ENCODE peak calls at places on chromosomes 6 and 20, in five cellular contexts. One of them, this sample, is unnamed.

GRCh38 chr6:686528-686927 is 6.4 kb downstream of the EXOC2 start:
- DNase-seq in NCI-H1092: no peak
- DNase-seq in transverse colon: no peak
- DNase-seq in foreskin fibroblast: peak
- DNase-seq in activated CD4-positive, alpha-beta memory T cell treated with anti-CD3 and anti-CD28 coated beads for 36 hours: no peak
- DNase-seq in this sample: no peak

GRCh38 chr6:9518433-9518832 is 896.4 kb downstream of the TFAP2A start:
- DNase-seq in activated CD4-positive, alpha-beta memory T cell treated with anti-CD3 and anti-CD28 coated beads for 36 hours: no peak
- DNase-seq in NCI-H1092: no peak
- DNase-seq in transverse colon: no peak
- DNase-seq in foreskin fibroblast: no peak
- DNase-seq in this sample: no peak

GRCh38 chr6:7413151-7413823 is 23.7 kb downstream of the RIOK1 start:
- DNase-seq in transverse colon: no peak
- DNase-seq in foreskin fibroblast: no peak
- DNase-seq in NCI-H1092: no peak
- DNase-seq in activated CD4-positive, alpha-beta memory T cell treated with anti-CD3 and anti-CD28 coated beads for 36 hours: no peak
- DNase-seq in this sample: no peak

GRCh38 chr6:141088171-141088570 is 1044.6 kb upstream of the GJE1 start:
- DNase-seq in transverse colon: no peak
- DNase-seq in NCI-H1092: no peak
- DNase-seq in foreskin fibroblast: no peak
- DNase-seq in activated CD4-positive, alpha-beta memory T cell treated with anti-CD3 and anti-CD28 coated beads for 36 hours: no peak
- DNase-seq in this sample: no peak

GRCh38 chr6:166275714-166276166 is 32.5 kb downstream of the PRR18 start:
- DNase-seq in transverse colon: peak
- DNase-seq in foreskin fibroblast: peak
- DNase-seq in activated CD4-positive, alpha-beta memory T cell treated with anti-CD3 and anti-CD28 coated beads for 36 hours: peak
- DNase-seq in NCI-H1092: peak
- DNase-seq in this sample: peak

GRCh38 chr20:57829805-57830514 is 120.1 kb upstream of the PMEPA1 start:
- DNase-seq in transverse colon: no peak
- DNase-seq in NCI-H1092: no peak
- DNase-seq in activated CD4-positive, alpha-beta memory T cell treated with anti-CD3 and anti-CD28 coated beads for 36 hours: no peak
- DNase-seq in foreskin fibroblast: no peak
- DNase-seq in this sample: no peak

GRCh38 chr20:53655909-53656652 is 62.4 kb upstream of the ZNF217 start:
- DNase-seq in transverse colon: no peak
- DNase-seq in foreskin fibroblast: peak
- DNase-seq in NCI-H1092: no peak
- DNase-seq in activated CD4-positive, alpha-beta memory T cell treated with anti-CD3 and anti-CD28 coated beads for 36 hours: no peak
- DNase-seq in this sample: no peak

GRCh38 chr6:155103816-155104366 is 108.8 kb downstream of the TIAM2 start:
- DNase-seq in NCI-H1092: no peak
- DNase-seq in foreskin fibroblast: no peak
- DNase-seq in activated CD4-positive, alpha-beta memory T cell treated with anti-CD3 and anti-CD28 coated beads for 36 hours: peak
- DNase-seq in transverse colon: no peak
- DNase-seq in this sample: peak

GRCh38 chr6:104306206-104306605 is 553.5 kb downstream of the HACE1 start:
- DNase-seq in NCI-H1092: no peak
- DNase-seq in activated CD4-positive, alpha-beta memory T cell treated with anti-CD3 and anti-CD28 coated beads for 36 hours: no peak
- DNase-seq in foreskin fibroblast: peak
- DNase-seq in transverse colon: no peak
- DNase-seq in this sample: no peak

GRCh38 chr6:154565331-154565730 is 54.8 kb upstream of the CNKSR3 start:
- DNase-seq in activated CD4-positive, alpha-beta memory T cell treated with anti-CD3 and anti-CD28 coated beads for 36 hours: no peak
- DNase-seq in foreskin fibroblast: no peak
- DNase-seq in transverse colon: no peak
- DNase-seq in NCI-H1092: no peak
- DNase-seq in this sample: no peak

GRCh38 chr6:99592900-99593299 is 13.7 kb upstream of the PRDM13 start:
- DNase-seq in foreskin fibroblast: peak
- DNase-seq in transverse colon: no peak
- DNase-seq in NCI-H1092: no peak
- DNase-seq in activated CD4-positive, alpha-beta memory T cell treated with anti-CD3 and anti-CD28 coated beads for 36 hours: no peak
- DNase-seq in this sample: no peak

GRCh38 chr6:88884361-88884760 is 79.1 kb downstream of the RNGTT start:
- DNase-seq in foreskin fibroblast: no peak
- DNase-seq in transverse colon: no peak
- DNase-seq in activated CD4-positive, alpha-beta memory T cell treated with anti-CD3 and anti-CD28 coated beads for 36 hours: no peak
- DNase-seq in NCI-H1092: no peak
- DNase-seq in this sample: no peak

GRCh38 chr6:143198312-143198711 is 137.6 kb downstream of the AIG1 start:
- DNase-seq in transverse colon: no peak
- DNase-seq in foreskin fibroblast: peak
- DNase-seq in NCI-H1092: no peak
- DNase-seq in activated CD4-positive, alpha-beta memory T cell treated with anti-CD3 and anti-CD28 coated beads for 36 hours: no peak
- DNase-seq in this sample: no peak

GRCh38 chr6:129701721-129702455 is 8.1 kb downstream of the ARHGAP18 start:
- DNase-seq in foreskin fibroblast: peak
- DNase-seq in NCI-H1092: no peak
- DNase-seq in transverse colon: no peak
- DNase-seq in activated CD4-positive, alpha-beta memory T cell treated with anti-CD3 and anti-CD28 coated beads for 36 hours: no peak
- DNase-seq in this sample: no peak

GRCh38 chr6:39050453-39051112 is 2.0 kb downstream of the GLP1R start:
- DNase-seq in activated CD4-positive, alpha-beta memory T cell treated with anti-CD3 and anti-CD28 coated beads for 36 hours: peak
- DNase-seq in NCI-H1092: no peak
- DNase-seq in foreskin fibroblast: no peak
- DNase-seq in transverse colon: no peak
- DNase-seq in this sample: peak

GRCh38 chr6:139030539-139030938 is 2.0 kb downstream of the ABRACL start:
- DNase-seq in activated CD4-positive, alpha-beta memory T cell treated with anti-CD3 and anti-CD28 coated beads for 36 hours: peak
- DNase-seq in foreskin fibroblast: no peak
- DNase-seq in transverse colon: peak
- DNase-seq in NCI-H1092: no peak
- DNase-seq in this sample: peak

GRCh38 chr6:41651246-41651961 is 13.1 kb downstream of the MDFI start:
- DNase-seq in NCI-H1092: no peak
- DNase-seq in activated CD4-positive, alpha-beta memory T cell treated with anti-CD3 and anti-CD28 coated beads for 36 hours: no peak
- DNase-seq in transverse colon: no peak
- DNase-seq in foreskin fibroblast: no peak
- DNase-seq in this sample: no peak

GRCh38 chr6:6793388-6794250 is 205.1 kb downstream of the LY86 start:
- DNase-seq in activated CD4-positive, alpha-beta memory T cell treated with anti-CD3 and anti-CD28 coated beads for 36 hours: no peak
- DNase-seq in transverse colon: no peak
- DNase-seq in NCI-H1092: no peak
- DNase-seq in foreskin fibroblast: no peak
- DNase-seq in this sample: peak

GRCh38 chr6:127195833-127196232 is 70.8 kb upstream of the RNF146 start:
- DNase-seq in NCI-H1092: no peak
- DNase-seq in activated CD4-positive, alpha-beta memory T cell treated with anti-CD3 and anti-CD28 coated beads for 36 hours: no peak
- DNase-seq in foreskin fibroblast: no peak
- DNase-seq in transverse colon: no peak
- DNase-seq in this sample: no peak

GRCh38 chr6:169487579-169488205 is 214.1 kb downstream of the WDR27 start:
- DNase-seq in NCI-H1092: no peak
- DNase-seq in activated CD4-positive, alpha-beta memory T cell treated with anti-CD3 and anti-CD28 coated beads for 36 hours: no peak
- DNase-seq in foreskin fibroblast: peak
- DNase-seq in transverse colon: no peak
- DNase-seq in this sample: no peak

GRCh38 chr20:57391439-57392129 is 388 bp downstream of the RBM38 start:
- DNase-seq in foreskin fibroblast: peak
- DNase-seq in activated CD4-positive, alpha-beta memory T cell treated with anti-CD3 and anti-CD28 coated beads for 36 hours: peak
- DNase-seq in transverse colon: peak
- DNase-seq in NCI-H1092: no peak
- DNase-seq in this sample: peak

GRCh38 chr20:63854069-63854765 is 7.1 kb upstream of the ABHD16B start:
- DNase-seq in NCI-H1092: no peak
- DNase-seq in foreskin fibroblast: peak
- DNase-seq in transverse colon: no peak
- DNase-seq in activated CD4-positive, alpha-beta memory T cell treated with anti-CD3 and anti-CD28 coated beads for 36 hours: no peak
- DNase-seq in this sample: no peak

GRCh38 chr6:36226648-36227047 is 30.1 kb downstream of the BRPF3 start:
- DNase-seq in NCI-H1092: no peak
- DNase-seq in foreskin fibroblast: no peak
- DNase-seq in transverse colon: no peak
- DNase-seq in activated CD4-positive, alpha-beta memory T cell treated with anti-CD3 and anti-CD28 coated beads for 36 hours: no peak
- DNase-seq in this sample: no peak

GRCh38 chr6:52407467-52407866 is 12.7 kb upstream of the EFHC1 start:
- DNase-seq in activated CD4-positive, alpha-beta memory T cell treated with anti-CD3 and anti-CD28 coated beads for 36 hours: no peak
- DNase-seq in transverse colon: no peak
- DNase-seq in NCI-H1092: no peak
- DNase-seq in foreskin fibroblast: peak
- DNase-seq in this sample: peak

GRCh38 chr20:38161412-38161774 is 3.7 kb downstream of the TGM2 start:
- DNase-seq in transverse colon: no peak
- DNase-seq in foreskin fibroblast: no peak
- DNase-seq in NCI-H1092: no peak
- DNase-seq in activated CD4-positive, alpha-beta memory T cell treated with anti-CD3 and anti-CD28 coated beads for 36 hours: no peak
- DNase-seq in this sample: no peak

GRCh38 chr6:160990847-160991410 is 640 bp upstream of the MAP3K4 start:
- DNase-seq in NCI-H1092: no peak
- DNase-seq in activated CD4-positive, alpha-beta memory T cell treated with anti-CD3 and anti-CD28 coated beads for 36 hours: no peak
- DNase-seq in transverse colon: no peak
- DNase-seq in foreskin fibroblast: no peak
- DNase-seq in this sample: no peak

GRCh38 chr6:124487778-124488431 is 474.3 kb upstream of the RNF217 start:
- DNase-seq in foreskin fibroblast: peak
- DNase-seq in NCI-H1092: no peak
- DNase-seq in transverse colon: no peak
- DNase-seq in activated CD4-positive, alpha-beta memory T cell treated with anti-CD3 and anti-CD28 coated beads for 36 hours: no peak
- DNase-seq in this sample: no peak

GRCh38 chr20:64110411-64111068 is 3.2 kb upstream of the NPBWR2 start:
- DNase-seq in foreskin fibroblast: no peak
- DNase-seq in NCI-H1092: no peak
- DNase-seq in activated CD4-positive, alpha-beta memory T cell treated with anti-CD3 and anti-CD28 coated beads for 36 hours: peak
- DNase-seq in transverse colon: peak
- DNase-seq in this sample: no peak

GRCh38 chr6:117498159-117498558 is 15.7 kb downstream of the DCBLD1 start:
- DNase-seq in NCI-H1092: no peak
- DNase-seq in transverse colon: no peak
- DNase-seq in activated CD4-positive, alpha-beta memory T cell treated with anti-CD3 and anti-CD28 coated beads for 36 hours: no peak
- DNase-seq in foreskin fibroblast: peak
- DNase-seq in this sample: no peak

GRCh38 chr20:5835234-5835845 is 85.1 kb downstream of the SHLD1 start:
- DNase-seq in activated CD4-positive, alpha-beta memory T cell treated with anti-CD3 and anti-CD28 coated beads for 36 hours: peak
- DNase-seq in transverse colon: no peak
- DNase-seq in foreskin fibroblast: peak
- DNase-seq in NCI-H1092: peak
- DNase-seq in this sample: peak